ENCODE peak calls at places on chromosomes 12 and 14, in eight cellular contexts. E, Z, X, R, O, M, Q and W are unnamed samples.

GRCh38 chr14:61493239-61493638 is 171.9 kb downstream of the PRKCH start:
- DNase-seq in E (no peak), Z (peak; percentile 83), X (no peak), R (peak; percentile 68), O (no peak), M (no peak), Q (no peak), W (peak; percentile 94)

GRCh38 chr12:6364037-6364360 is 11.4 kb downstream of the SCNN1A start:
- DNase-seq in E (no peak), Z (no peak), X (no peak), R (no peak), O (no peak), M (no peak), Q (no peak), W (no peak)

GRCh38 chr14:36604757-36605505 is 22.5 kb upstream of the NKX2-8 start:
- DNase-seq in E (peak; percentile 23), Z (peak; percentile 63), X (peak; percentile 86), R (peak; percentile 39), O (no peak), M (peak; percentile 82), Q (peak; percentile 90), W (peak; percentile 37)

GRCh38 chr14:87837306-87837705 is 155.7 kb downstream of the GALC start:
- DNase-seq in E (no peak), Z (no peak), X (no peak), R (no peak), O (no peak), M (no peak), Q (no peak), W (no peak)

GRCh38 chr14:50038398-50039119 is 77.8 kb downstream of the VCPKMT start:
- DNase-seq in E (no peak), Z (peak; percentile 87), X (no peak), R (peak; percentile 85), O (no peak), M (no peak), Q (no peak), W (peak; percentile 88)

GRCh38 chr14:103103461-103104388 is 9.2 kb downstream of the EXOC3L4 start:
- DNase-seq in E (no peak), Z (no peak), X (peak; percentile 70), R (peak; percentile 38), O (no peak), M (peak; percentile 82), Q (peak; percentile 27), W (peak; percentile 78)

GRCh38 chr14:76829016-76829365 is 2.8 kb downstream of the LRRC74A start:
- DNase-seq in E (peak; percentile 30), Z (no peak), X (no peak), R (no peak), O (no peak), M (no peak), Q (no peak), W (no peak)

GRCh38 chr12:123996581-123996980 is 23.6 kb downstream of the ZNF664 start:
- DNase-seq in E (peak; percentile 68), Z (no peak), X (no peak), R (no peak), O (no peak), M (peak; percentile 31), Q (no peak), W (no peak)

GRCh38 chr12:75315518-75315917 is 14.6 kb downstream of the CAPS2 start:
- DNase-seq in E (no peak), Z (peak; percentile 71), X (no peak), R (peak; percentile 60), O (no peak), M (no peak), Q (no peak), W (peak; percentile 72)

GRCh38 chr12:56087220-56087619 is 7.3 kb downstream of the ERBB3 start:
- DNase-seq in E (no peak), Z (no peak), X (no peak), R (peak; percentile 27), O (no peak), M (peak; percentile 64), Q (no peak), W (peak; percentile 49)

GRCh38 chr14:82999802-83000201 is 1466.1 kb upstream of the SEL1L start:
- DNase-seq in E (no peak), Z (no peak), X (peak; percentile 19), R (no peak), O (no peak), M (no peak), Q (peak; percentile 4), W (no peak)